ENCODE peak calls at places on chromosomes 16 and 17, in four cellular contexts. I is AG04450, X is GM12892, B is Kasumi-1. O is an unnamed sample.

GRCh38 chr16:2428051-2428786 is 1.0 kb upstream of the CCNF start:
- DNase-seq in I (no peak), X (no peak), B (no peak), O (no peak)

GRCh38 chr16:27698266-27698665 is 148.3 kb downstream of the KATNIP start:
- DNase-seq in I (no peak), X (no peak), B (no peak), O (no peak)

GRCh38 chr17:75828741-75829140 is 15.5 kb downstream of the UNC13D start:
- DNase-seq in I (no peak), X (no peak), B (no peak), O (no peak)

GRCh38 chr17:44565866-44566443 is 8.7 kb downstream of the FZD2 start:
- DNase-seq in I (no peak), X (no peak), B (peak), O (no peak)

GRCh38 chr17:33292981-33293867 is at the start of gene ASIC2:
- DNase-seq in I (no peak), X (no peak), B (no peak), O (no peak)

GRCh38 chr17:31596382-31597323 is 205.2 kb downstream of the RAB11FIP4 start:
- DNase-seq in I (peak), X (peak), B (peak), O (peak)

GRCh38 chr17:1070411-1070810 is 73.5 kb downstream of the TIMM22 start:
- DNase-seq in I (no peak), X (no peak), B (no peak), O (no peak)

GRCh38 chr17:55549140-55549539 is 37.9 kb upstream of the SMIM36 start:
- DNase-seq in I (no peak), X (no peak), B (peak), O (peak)

GRCh38 chr17:48037036-48037881 is at the start of gene COPZ2:
- DNase-seq in I (no peak), X (peak), B (peak), O (no peak)

GRCh38 chr16:86884256-86884655 is 305.9 kb downstream of the FOXL1 start:
- DNase-seq in I (no peak), X (no peak), B (no peak), O (no peak)

GRCh38 chr17:81378941-81379511 is 16.2 kb upstream of the BAHCC1 start:
- DNase-seq in I (no peak), X (no peak), B (no peak), O (no peak)

GRCh38 chr16:81520151-81520470 is 75.5 kb downstream of the CMIP start:
- DNase-seq in I (no peak), X (no peak), B (no peak), O (peak)